ENCODE peak calls at places on chromosomes 6 and 20, in four cellular contexts. F is CD4-positive, CD25-positive, alpha-beta regulatory T cell; Q is activated CD8-positive, alpha-beta T cell treated with anti-CD3 and anti-CD28 coated beads, Interleukin-2, amount 10 ng/mL, durations not matched to agents 7 days and 5 days; S is Panc1. H is an unnamed sample.

GRCh38 chr6:42226251-42227143 is 8.8 kb upstream of the MRPS10 start:
- ATAC-seq in F (no peak), Q (no peak), S (peak; percentile 89), H (no peak)

GRCh38 chr20:37901667-37902503 is 1.0 kb upstream of the VSTM2L start:
- ATAC-seq in F (no peak), Q (peak; percentile 48), S (peak; percentile 79), H (peak; percentile 54)

GRCh38 chr6:138196142-138196738 is 22.1 kb downstream of the PBOV1 start:
- ATAC-seq in F (no peak), Q (no peak), S (no peak), H (no peak)

GRCh38 chr20:49595811-49596545 is 28.0 kb upstream of the PTGIS start:
- ATAC-seq in F (no peak), Q (peak; percentile 57), S (no peak), H (peak; percentile 61)

GRCh38 chr20:17956099-17956685 is 12.4 kb downstream of the SNX5 start:
- ATAC-seq in F (no peak), Q (no peak), S (no peak), H (no peak)

GRCh38 chr6:133205304-133205703 is 35.9 kb upstream of the EYA4 start:
- ATAC-seq in F (no peak), Q (no peak), S (no peak), H (no peak)

GRCh38 chr20:4947817-4948559 is 53.3 kb downstream of the SLC23A2 start:
- ATAC-seq in F (no peak), Q (no peak), S (no peak), H (no peak)

GRCh38 chr20:52049001-52049731 is 142.4 kb downstream of the ZFP64 start:
- ATAC-seq in F (no peak), Q (no peak), S (no peak), H (no peak)

GRCh38 chr6:23650676-23651075 is 475.3 kb upstream of the NRSN1 start:
- ATAC-seq in F (no peak), Q (no peak), S (no peak), H (no peak)

GRCh38 chr6:170274713-170275560 is 15.9 kb downstream of the DLL1 start:
- ATAC-seq in F (no peak), Q (no peak), S (no peak), H (no peak)

GRCh38 chr6:73514746-73515110 is 6.1 kb downstream of the EEF1A1 start:
- ATAC-seq in F (no peak), Q (peak; percentile 0), S (peak; percentile 43), H (no peak)

GRCh38 chr6:127457444-127458064 is 1.6 kb downstream of the KIAA0408 start:
- ATAC-seq in F (no peak), Q (no peak), S (no peak), H (peak; percentile 56)

GRCh38 chr6:157724960-157725741 is 97.9 kb upstream of the SNX9 start:
- ATAC-seq in F (no peak), Q (no peak), S (no peak), H (no peak)

GRCh38 chr6:105591053-105591452 is 188.2 kb upstream of the PREP start:
- ATAC-seq in F (peak; percentile 34), Q (peak; percentile 67), S (no peak), H (no peak)

H was measured in gastroesophageal sphincter.